ENCODE peak calls at places on chromosome 6, in six cellular contexts. U, J, M, X, K and N are unnamed samples.

GRCh38 chr6:78808356-78808891 is 58.9 kb upstream of the IRAK1BP1 start:
- DNase-seq in U (no peak), M (no peak), K (no peak), X (no peak), J (no peak), N (no peak)

GRCh38 chr6:54473328-54473727 is 165.1 kb downstream of the TINAG start:
- DNase-seq in U (no peak), K (no peak), M (no peak), J (no peak), X (no peak), N (no peak)

GRCh38 chr6:25456656-25457055 is 177.5 kb downstream of the CARMIL1 start:
- DNase-seq in M (no peak), U (no peak), X (no peak), K (no peak), J (no peak), N (no peak)

GRCh38 chr6:136014454-136015421 is 163.2 kb downstream of the PDE7B start:
- DNase-seq in J (no peak), X (no peak), U (no peak), M (no peak), K (no peak), N (no peak)

GRCh38 chr6:160042788-160043301 is 74.0 kb downstream of the IGF2R start:
- DNase-seq in J (no peak), X (no peak), M (no peak), U (no peak), K (no peak), N (no peak)

GRCh38 chr6:24936641-24937317 is 1.0 kb upstream of the RIPOR2 start:
- DNase-seq in J (no peak), U (no peak), M (no peak), X (no peak), K (no peak), N (peak)

GRCh38 chr6:56366112-56366852 is 118.9 kb upstream of the COL21A1 start:
- DNase-seq in U (no peak), J (no peak), X (peak), K (no peak), M (no peak), N (no peak)

GRCh38 chr6:114218421-114218820 is 124.4 kb downstream of the HS3ST5 start:
- DNase-seq in U (no peak), M (no peak), J (no peak), K (no peak), X (no peak), N (no peak)

GRCh38 chr6:35642471-35643161 is 46.1 kb downstream of the FKBP5 start:
- DNase-seq in X (no peak), M (no peak), U (no peak), K (no peak), J (no peak), N (no peak)

GRCh38 chr6:100823041-100823440 is 58.1 kb downstream of the ASCC3 start:
- DNase-seq in U (no peak), J (no peak), M (no peak), X (no peak), K (no peak), N (no peak)

GRCh38 chr6:105902401-105903031 is 183.6 kb upstream of the PRDM1 start:
- DNase-seq in J (no peak), M (no peak), X (no peak), U (no peak), K (no peak), N (no peak)

GRCh38 chr6:3454206-3455016 is 2.4 kb downstream of the SLC22A23 start:
- DNase-seq in J (no peak), U (no peak), K (no peak), M (no peak), X (peak), N (no peak)

GRCh38 chr6:150334790-150335783 is 33.7 kb upstream of the IYD start:
- DNase-seq in J (peak), K (peak), X (peak), M (no peak), U (no peak), N (peak)

GRCh38 chr6:116371384-116372209 is 850 bp downstream of the DSE start:
- DNase-seq in U (peak), M (peak), X (peak), J (peak), K (peak), N (peak)

GRCh38 chr6:166008441-166009369 is 158.9 kb downstream of the TBXT start:
- DNase-seq in K (no peak), M (no peak), X (peak), J (no peak), U (no peak), N (no peak)

GRCh38 chr6:151475653-151476523 is 17.9 kb upstream of the CCDC170 start:
- DNase-seq in K (peak), U (peak), J (peak), M (peak), X (peak), N (peak)

GRCh38 chr6:4351857-4352669 is 216.7 kb upstream of the ECI2 start:
- DNase-seq in K (peak), X (no peak), M (peak), U (no peak), J (no peak), N (no peak)

GRCh38 chr6:72894091-72894490 is 272.2 kb downstream of the KCNQ5 start:
- DNase-seq in X (no peak), M (no peak), U (no peak), J (no peak), K (no peak), N (no peak)

GRCh38 chr6:43891072-43891870 is 121.3 kb downstream of the VEGFA start:
- DNase-seq in X (no peak), U (no peak), J (no peak), K (no peak), M (no peak), N (no peak)

GRCh38 chr6:53410508-53411258 is 61.9 kb upstream of the ELOVL5 start:
- DNase-seq in J (peak), K (peak), M (peak), U (no peak), X (peak), N (peak)

GRCh38 chr6:170020041-170020583 is 268.7 kb downstream of the ERMARD start:
- DNase-seq in M (peak), K (no peak), X (no peak), U (no peak), J (no peak), N (no peak)

DNA sequence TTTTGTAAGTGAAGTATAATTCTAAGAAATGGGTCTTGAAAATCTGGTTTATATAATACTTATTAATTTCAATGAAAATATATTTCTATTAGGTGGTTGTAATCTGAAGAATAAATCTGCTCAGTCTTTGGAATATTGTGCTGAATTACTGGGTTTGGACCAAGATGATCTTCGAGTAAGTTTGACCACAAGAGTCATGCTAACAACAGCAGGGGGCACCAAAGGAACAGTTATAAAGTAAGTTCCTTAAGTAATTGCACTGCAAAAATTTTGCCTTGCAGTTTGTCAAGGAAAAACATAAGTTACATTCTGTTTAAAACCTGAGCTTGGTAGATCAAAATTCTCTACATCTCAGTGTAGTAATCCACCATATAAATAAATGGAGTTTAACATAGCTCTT is 106.0 kb downstream of the MYO6 start:
- DNase-seq in K (peak), M (peak), U (no peak), X (peak), J (no peak), N (peak)
- TF ChIP-seq CTCF in K (peak), M (peak), U (no peak), X (peak), J (peak), N (no peak)

DNA sequence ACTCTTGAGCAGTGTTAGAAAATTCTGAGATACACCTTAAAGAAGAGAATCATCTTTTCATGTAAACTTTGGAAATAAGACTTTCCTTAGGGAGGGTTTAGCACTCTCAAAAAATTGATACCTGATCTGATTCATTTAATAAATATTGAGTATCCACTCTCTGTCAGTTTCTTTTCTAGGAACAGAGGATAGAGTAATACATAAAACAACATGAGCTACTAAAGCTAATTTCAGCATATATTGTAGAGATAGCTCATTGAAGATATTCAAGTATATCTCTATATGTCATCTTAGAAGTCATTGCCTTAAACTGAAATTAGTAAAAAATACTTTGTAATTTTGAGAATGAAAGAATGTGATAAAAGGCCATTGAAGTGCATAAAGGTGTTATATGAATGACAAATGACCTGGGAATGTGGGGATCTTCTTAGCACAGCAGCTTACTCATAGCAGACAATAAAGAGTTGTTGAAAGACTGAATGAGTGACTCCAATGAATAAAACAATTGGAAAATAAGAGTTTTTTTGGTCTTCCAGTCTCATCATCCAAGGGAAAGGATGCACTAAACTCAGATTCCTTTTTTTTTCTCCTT is 29.2 kb downstream of the RHAG start:
- DNase-seq in U (no peak), J (no peak), M (no peak), K (no peak), X (no peak), N (no peak)
- TF ChIP-seq CTCF in U (peak), J (peak), M (no peak), K (no peak), X (no peak), N (no peak)

GRCh38 chr6:126657556-126658129 is 317.7 kb downstream of the CENPW start:
- DNase-seq in M (no peak), X (peak), K (peak), J (no peak), U (no peak), N (no peak)
- TF ChIP-seq CTCF in M (no peak), X (peak), K (peak), J (no peak), U (no peak), N (peak)

GRCh38 chr6:1524040-1524480 is 85.7 kb upstream of the FOXC1 start:
- DNase-seq in J (peak), X (peak), K (peak), U (peak), M (peak), N (peak)
- TF ChIP-seq CTCF in J (peak), X (peak), K (peak), U (peak), M (peak), N (peak)

GRCh38 chr6:33419580-33420492 is at the start of gene SYNGAP1:
- DNase-seq in U (no peak), M (no peak), J (no peak), X (peak), K (no peak), N (no peak)
- TF ChIP-seq CTCF in U (no peak), M (no peak), J (no peak), X (no peak), K (no peak), N (no peak)

DNA sequence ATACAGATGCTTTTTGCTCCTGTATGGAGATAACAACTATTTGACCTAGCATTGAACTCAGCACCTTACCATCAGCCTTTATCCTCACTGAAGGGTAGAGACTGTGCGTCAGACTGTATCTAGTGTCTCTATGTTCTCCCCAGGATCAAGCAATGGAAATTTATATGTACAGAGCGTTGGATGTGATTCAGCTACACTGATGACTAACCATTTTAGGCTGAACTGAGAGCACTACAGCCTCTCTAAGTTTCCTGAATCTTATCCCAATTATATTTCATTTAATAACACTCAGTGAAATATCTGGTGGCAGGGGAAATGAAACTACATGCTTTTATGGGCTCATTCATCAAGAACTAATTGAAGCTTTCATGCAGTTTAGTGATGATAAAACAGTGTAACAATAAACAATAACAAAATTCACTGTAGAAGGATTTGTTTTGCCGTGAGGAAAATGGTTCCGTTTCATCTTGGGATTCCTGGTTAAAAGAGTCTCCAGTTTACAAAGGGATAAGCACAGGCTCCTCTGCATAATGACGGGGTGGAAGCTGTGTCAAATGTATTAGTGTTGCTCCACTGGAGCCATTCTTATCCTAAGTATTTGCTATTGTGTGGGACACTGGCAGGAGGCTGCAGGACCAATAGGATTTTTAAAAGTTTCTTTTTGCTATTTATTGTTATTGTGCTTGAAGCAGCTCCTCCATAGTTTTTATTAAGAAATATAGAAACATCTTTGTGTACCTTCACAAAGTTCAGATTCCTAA is 567.6 kb upstream of the MMS22L start:
- DNase-seq in J (no peak), X (no peak), U (no peak), K (no peak), M (no peak), N (no peak)
- TF ChIP-seq CTCF in J (no peak), X (no peak), U (no peak), K (no peak), M (no peak), N (no peak)

DNA sequence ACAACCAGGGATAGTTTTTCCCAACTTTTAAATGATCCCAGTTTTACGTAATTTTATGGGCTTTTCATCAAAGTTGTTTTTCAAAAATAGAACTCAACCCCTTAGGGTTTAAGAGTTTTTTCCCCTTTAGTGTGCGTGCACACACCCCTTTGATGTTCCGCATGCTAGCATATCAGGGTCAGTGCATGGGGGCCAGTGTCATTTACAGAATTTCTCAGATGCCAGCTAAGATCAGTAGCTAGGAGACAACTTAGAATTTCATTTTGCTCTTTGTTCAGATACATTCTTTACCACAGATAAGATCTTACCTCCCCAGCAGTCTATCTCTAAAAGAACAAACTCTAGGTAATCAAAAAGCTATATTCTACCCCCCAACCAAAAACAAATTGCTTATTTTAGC is 238.5 kb upstream of the SASH1 start:
- DNase-seq in J (no peak), U (no peak), M (no peak), K (no peak), X (no peak), N (no peak)
- TF ChIP-seq CTCF in J (no peak), U (no peak), M (no peak), K (no peak), X (no peak), N (no peak)

DNA sequence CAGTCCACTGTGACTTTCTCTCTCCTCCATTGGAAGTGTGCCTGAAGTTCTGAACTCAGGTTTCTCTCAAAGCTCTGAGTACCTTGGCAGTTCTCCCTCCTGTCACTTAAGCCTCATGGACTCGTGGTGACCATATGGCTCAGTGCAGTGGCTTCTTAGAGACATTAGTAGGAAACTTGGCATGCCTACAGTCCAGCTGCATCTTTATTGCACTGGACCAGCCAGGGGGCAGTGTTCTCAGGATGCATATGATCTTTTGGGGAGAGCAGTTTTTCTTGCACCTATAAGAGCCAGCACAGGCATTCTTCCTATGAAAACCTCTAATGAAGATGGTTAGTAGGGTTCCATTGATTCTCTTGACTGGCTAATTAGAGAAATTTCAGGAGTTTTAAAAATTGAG is 47.5 kb upstream of the KCNK16 start:
- DNase-seq in M (no peak), J (no peak), K (no peak), U (no peak), X (no peak), N (no peak)
- TF ChIP-seq CTCF in M (no peak), J (no peak), K (peak), U (no peak), X (peak), N (no peak)